ENCODE peak calls at places on chromosomes 7 and 10, in five cellular contexts. J, E, S, H and F are unnamed samples.

GRCh38 chr7:44477063-44477830 is 13.2 kb downstream of the NUDCD3 start:
- DNase-seq in J (peak), E (peak), S (peak), H (peak), F (no peak)

GRCh38 chr7:149881328-149882263 is 7.8 kb downstream of the ATP6V0E2 start:
- DNase-seq in J (no peak), E (no peak), S (no peak), H (no peak), F (no peak)

GRCh38 chr7:50349963-50350944 is 45.7 kb downstream of the IKZF1 start:
- DNase-seq in J (no peak), E (no peak), S (no peak), H (no peak), F (no peak)

GRCh38 chr10:7314068-7314646 is 96.7 kb downstream of the SFMBT2 start:
- DNase-seq in J (no peak), E (no peak), S (no peak), H (no peak), F (no peak)

GRCh38 chr10:61283066-61283465 is 170.1 kb downstream of the TMEM26 start:
- DNase-seq in J (no peak), E (no peak), S (no peak), H (no peak), F (no peak)

GRCh38 chr7:135768990-135769389 is 20.4 kb upstream of the FAM180A start:
- DNase-seq in J (no peak), E (no peak), S (no peak), H (no peak), F (no peak)

GRCh38 chr7:1946025-1946424 is 275.9 kb downstream of the ELFN1 start:
- DNase-seq in J (no peak), E (no peak), S (peak), H (no peak), F (no peak)

GRCh38 chr10:129531969-129532660 is 65.1 kb downstream of the MGMT start:
- DNase-seq in J (no peak), E (no peak), S (no peak), H (no peak), F (no peak)

GRCh38 chr7:42070068-42070467 is 166.9 kb downstream of the GLI3 start:
- DNase-seq in J (no peak), E (no peak), S (no peak), H (peak), F (peak)

GRCh38 chr10:13722747-13723657 is 136.2 kb downstream of the PRPF18 start:
- DNase-seq in J (no peak), E (no peak), S (no peak), H (no peak), F (no peak)

GRCh38 chr10:106931159-106931852 is 233.2 kb downstream of the SORCS1 start:
- DNase-seq in J (no peak), E (no peak), S (no peak), H (no peak), F (no peak)

GRCh38 chr10:78236416-78237015 is 202.9 kb downstream of the RPS24 start:
- DNase-seq in J (no peak), E (no peak), S (no peak), H (no peak), F (no peak)

GRCh38 chr10:99296605-99297004 is 32.6 kb upstream of the CNNM1 start:
- DNase-seq in J (no peak), E (no peak), S (no peak), H (no peak), F (no peak)

GRCh38 chr10:86253171-86254072 is 113.2 kb downstream of the GRID1 start:
- DNase-seq in J (peak), E (peak), S (no peak), H (no peak), F (no peak)

GRCh38 chr7:90192876-90193765 is 18.4 kb upstream of the STEAP2 start:
- DNase-seq in J (no peak), E (no peak), S (no peak), H (no peak), F (no peak)

GRCh38 chr7:112484671-112485097 is 3.9 kb downstream of the LSMEM1 start:
- DNase-seq in J (no peak), E (no peak), S (no peak), H (peak), F (peak)